ENCODE peak calls at places on chromosomes 11 and 22, in four cellular contexts. S is mucosa of descending colon, F is body of pancreas, Z is foreskin fibroblast. N is an unnamed sample.

GRCh38 chr11:82978422-82979099 is 77.0 kb downstream of the DDIAS start:
- DNase-seq in S (no peak), F (no peak), Z (peak), N (no peak)

GRCh38 chr11:69808708-69809107 is 10.5 kb downstream of the FGF3 start:
- DNase-seq in S (no peak), F (no peak), Z (no peak), N (no peak)

GRCh38 chr22:40414838-40415505 is 44.6 kb downstream of the SGSM3 start:
- DNase-seq in S (peak), F (no peak), Z (no peak), N (no peak)

GRCh38 chr11:88338223-88338661 is 706 bp upstream of the CTSC start:
- DNase-seq in S (peak), F (peak), Z (peak), N (no peak)

GRCh38 chr11:13494051-13494450 is 1.7 kb downstream of the PTH start:
- DNase-seq in S (no peak), F (no peak), Z (no peak), N (no peak)

GRCh38 chr11:13053255-13053917 is 44.3 kb downstream of the RASSF10 start:
- DNase-seq in S (no peak), F (no peak), Z (peak), N (no peak)

GRCh38 chr22:33126881-33127280 is 68.7 kb upstream of the SYN3 start:
- DNase-seq in S (no peak), F (no peak), Z (no peak), N (no peak)

GRCh38 chr11:2267871-2268825 is 2.2 kb downstream of the ASCL2 start:
- DNase-seq in S (peak), F (no peak), Z (no peak), N (no peak)

GRCh38 chr11:77147668-77148321 is 19.7 kb downstream of the MYO7A start:
- DNase-seq in S (peak), F (no peak), Z (no peak), N (peak)

GRCh38 chr11:125141686-125142535 is 22.6 kb upstream of the PKNOX2 start:
- DNase-seq in S (peak), F (peak), Z (peak), N (peak)

GRCh38 chr11:19239039-19239438 is 1.7 kb downstream of the E2F8 start:
- DNase-seq in S (no peak), F (no peak), Z (no peak), N (no peak)

GRCh38 chr22:19775496-19776325 is 15.1 kb downstream of the TBX1 start:
- DNase-seq in S (no peak), F (no peak), Z (no peak), N (no peak)

GRCh38 chr11:92225563-92226308 is 1.1 kb downstream of the FAT3 start:
- DNase-seq in S (no peak), F (no peak), Z (no peak), N (no peak)

GRCh38 chr11:1218788-1219445 is 3.9 kb upstream of the MUC5B start:
- DNase-seq in S (peak), F (no peak), Z (no peak), N (no peak)

GRCh38 chr11:69817265-69818236 is 1.7 kb downstream of the FGF3 start:
- DNase-seq in S (no peak), F (no peak), Z (no peak), N (no peak)

GRCh38 chr11:8674859-8675258 is 7.6 kb downstream of the TRIM66 start:
- DNase-seq in S (no peak), F (no peak), Z (no peak), N (no peak)

GRCh38 chr11:2928605-2929510 is at the start of gene PHLDA2:
- DNase-seq in S (peak), F (peak), Z (peak), N (no peak)

GRCh38 chr11:97740783-97741151 is 1280.0 kb upstream of the CNTN5 start:
- DNase-seq in S (no peak), F (no peak), Z (no peak), N (no peak)

GRCh38 chr22:31253949-31254348 is 38.3 kb downstream of the PIK3IP1 start:
- DNase-seq in S (peak), F (peak), Z (no peak), N (no peak)

GRCh38 chr11:29914203-29914930 is 102.5 kb downstream of the KCNA4 start:
- DNase-seq in S (no peak), F (no peak), Z (no peak), N (no peak)

GRCh38 chr11:114173836-114174235 is 114.3 kb downstream of the ZBTB16 start:
- DNase-seq in S (no peak), F (no peak), Z (no peak), N (no peak)

GRCh38 chr22:27874756-27875155 is 44.3 kb downstream of the PITPNB start:
- DNase-seq in S (no peak), F (no peak), Z (no peak), N (no peak)

GRCh38 chr11:128828350-128828749 is 38.7 kb downstream of the KCNJ1 start:
- DNase-seq in S (no peak), F (no peak), Z (no peak), N (no peak)

GRCh38 chr11:76493040-76493439 is 48.2 kb downstream of the EMSY start:
- DNase-seq in S (no peak), F (no peak), Z (no peak), N (no peak)

GRCh38 chr22:22959147-22959827 is 71.7 kb downstream of the IGLL5 start:
- DNase-seq in S (peak), F (peak), Z (peak), N (no peak)

GRCh38 chr11:2950825-2951224 is 21.6 kb upstream of the PHLDA2 start:
- DNase-seq in S (no peak), F (no peak), Z (no peak), N (no peak)

GRCh38 chr11:112127056-112127455 is 36.8 kb downstream of the IL18 start:
- DNase-seq in S (no peak), F (no peak), Z (no peak), N (no peak)

GRCh38 chr11:45073575-45074225 is 72.7 kb upstream of the PRDM11 start:
- DNase-seq in S (no peak), F (no peak), Z (no peak), N (no peak)

GRCh38 chr11:122494171-122494570 is 161.4 kb upstream of the UBASH3B start:
- DNase-seq in S (no peak), F (no peak), Z (peak), N (no peak)

GRCh38 chr22:37428649-37429586 is 1.6 kb upstream of the ELFN2 start:
- DNase-seq in S (peak), F (peak), Z (no peak), N (peak)

GRCh38 chr11:76077575-76078150 is 128.6 kb downstream of the WNT11 start:
- DNase-seq in S (no peak), F (no peak), Z (no peak), N (no peak)

GRCh38 chr11:45290586-45290985 is 4.4 kb upstream of the SYT13 start:
- DNase-seq in S (no peak), F (no peak), Z (no peak), N (no peak)

GRCh38 chr11:128525411-128526243 is 61.7 kb downstream of the ETS1 start:
- DNase-seq in S (no peak), F (no peak), Z (no peak), N (no peak)

GRCh38 chr22:42614312-42615091 is at the start of gene POLDIP3:
- DNase-seq in S (peak), F (peak), Z (peak), N (peak)
- TF ChIP-seq CTCF in S (peak), F (peak), Z (peak), N (no peak)

DNA sequence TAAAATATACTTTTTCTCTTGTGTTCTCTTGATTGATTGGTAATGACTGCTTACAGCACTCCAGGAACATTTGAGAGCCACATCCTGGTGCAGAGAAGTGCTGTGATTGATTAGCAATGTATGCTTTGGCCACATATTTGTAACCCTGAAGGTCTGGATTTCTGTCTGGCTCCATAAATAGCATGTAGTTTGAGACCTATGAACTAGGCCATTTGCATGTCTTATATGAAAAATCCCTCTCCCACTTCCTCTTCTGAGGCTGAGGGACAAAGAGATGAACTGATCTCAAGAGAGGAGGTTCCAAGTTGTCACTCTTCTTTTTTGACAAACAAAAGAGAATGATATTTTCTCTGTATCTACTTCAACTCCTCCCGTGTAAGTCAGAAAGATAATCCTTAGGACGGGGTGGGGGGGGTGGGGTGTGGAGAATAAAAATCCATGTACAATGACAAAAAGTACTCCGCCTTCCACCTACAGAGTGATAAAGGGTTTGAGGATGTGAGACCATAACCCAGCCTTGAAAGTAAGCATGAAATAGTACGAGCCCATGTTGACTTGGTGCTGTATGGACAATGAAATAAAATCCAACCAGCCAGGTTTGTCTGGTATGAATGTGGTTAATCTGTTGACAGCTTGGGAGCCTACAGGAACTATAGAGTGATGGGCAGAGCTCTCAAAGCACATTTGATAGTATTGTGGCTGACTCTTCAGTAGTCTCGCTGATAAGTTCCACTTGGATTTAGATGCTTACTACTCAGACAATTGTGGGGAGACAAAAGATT is 49.1 kb upstream of the CD44 start:
- DNase-seq in S (no peak), F (no peak), Z (no peak), N (no peak)
- TF ChIP-seq CTCF in S (no peak), F (no peak), Z (no peak), N (no peak)

DNA sequence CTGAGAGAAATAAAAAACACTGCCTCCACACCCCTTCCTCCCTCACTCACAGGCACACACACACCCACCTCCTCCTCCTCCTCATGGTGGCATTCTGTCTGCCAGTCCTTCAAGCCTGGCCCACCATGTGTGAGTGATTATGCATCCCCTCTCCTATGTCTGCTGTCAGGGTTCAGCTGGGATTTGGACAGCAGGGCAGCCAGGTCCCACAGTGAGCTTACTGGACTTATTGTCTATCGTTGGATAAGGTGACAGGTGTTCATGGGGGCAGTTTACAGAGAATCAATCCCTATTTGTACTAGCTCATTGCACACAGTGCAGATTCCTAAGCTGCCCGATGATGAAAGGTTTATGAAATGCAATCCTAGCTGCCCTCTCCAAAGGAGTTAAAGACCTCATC is 4.8 kb upstream of the NTM start:
- DNase-seq in S (no peak), F (no peak), Z (no peak), N (no peak)
- TF ChIP-seq CTCF in S (no peak), F (no peak), Z (no peak), N (no peak)

GRCh38 chr22:26320469-26320868 is 108.6 kb upstream of the ASPHD2 start:
- DNase-seq in S (no peak), F (no peak), Z (no peak), N (no peak)

GRCh38 chr22:26321469-26321913 is 107.6 kb upstream of the ASPHD2 start:
- DNase-seq in S (no peak), F (no peak), Z (peak), N (no peak)

GRCh38 chr22:26322179-26322905 is 106.7 kb upstream of the ASPHD2 start:
- DNase-seq in S (no peak), F (no peak), Z (peak), N (no peak)

GRCh38 chr22:26316732-26317131 is 112.3 kb upstream of the ASPHD2 start:
- DNase-seq in S (no peak), F (no peak), Z (no peak), N (no peak)

DNA sequence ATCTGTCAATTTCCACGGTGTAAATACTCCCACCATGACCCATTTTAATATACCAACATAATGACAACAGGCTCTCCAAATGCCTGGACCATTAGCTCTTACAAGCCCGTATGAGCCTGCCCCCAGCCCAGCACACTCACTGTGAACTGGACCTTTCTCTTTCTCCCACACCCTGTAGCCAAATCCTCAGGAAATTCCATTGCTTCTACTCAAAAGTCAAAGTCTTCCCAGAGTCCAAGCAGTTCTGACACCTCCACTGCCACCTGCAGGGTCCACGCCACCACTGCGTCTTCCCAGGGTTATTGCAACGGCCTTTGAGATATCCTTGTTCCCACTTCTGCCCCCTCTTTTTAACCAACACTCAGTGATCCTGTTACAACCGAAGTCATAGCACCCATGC is 110.1 kb upstream of the ASPHD2 start:
- DNase-seq in S (no peak), F (no peak), Z (peak), N (no peak)
- TF ChIP-seq CTCF in S (no peak), F (no peak), Z (peak), N (no peak)

GRCh38 chr22:48758905-48759875 is 1068.5 kb downstream of the BRD1 start:
- DNase-seq in S (peak), F (no peak), Z (no peak), N (no peak)

GRCh38 chr22:48756146-48757111 is 1071.2 kb downstream of the BRD1 start:
- DNase-seq in S (peak), F (no peak), Z (no peak), N (no peak)

GRCh38 chr22:48755332-48755949 is 1072.2 kb downstream of the BRD1 start:
- DNase-seq in S (peak), F (no peak), Z (no peak), N (no peak)

GRCh38 chr22:48758021-48758561 is 1069.6 kb downstream of the BRD1 start:
- DNase-seq in S (peak), F (no peak), Z (no peak), N (no peak)

GRCh38 chr22:48757581-48757980 is 1070.1 kb downstream of the BRD1 start:
- DNase-seq in S (peak), F (no peak), Z (no peak), N (no peak)
- TF ChIP-seq CTCF in S (no peak), F (no peak), Z (no peak), N (no peak)

DNA sequence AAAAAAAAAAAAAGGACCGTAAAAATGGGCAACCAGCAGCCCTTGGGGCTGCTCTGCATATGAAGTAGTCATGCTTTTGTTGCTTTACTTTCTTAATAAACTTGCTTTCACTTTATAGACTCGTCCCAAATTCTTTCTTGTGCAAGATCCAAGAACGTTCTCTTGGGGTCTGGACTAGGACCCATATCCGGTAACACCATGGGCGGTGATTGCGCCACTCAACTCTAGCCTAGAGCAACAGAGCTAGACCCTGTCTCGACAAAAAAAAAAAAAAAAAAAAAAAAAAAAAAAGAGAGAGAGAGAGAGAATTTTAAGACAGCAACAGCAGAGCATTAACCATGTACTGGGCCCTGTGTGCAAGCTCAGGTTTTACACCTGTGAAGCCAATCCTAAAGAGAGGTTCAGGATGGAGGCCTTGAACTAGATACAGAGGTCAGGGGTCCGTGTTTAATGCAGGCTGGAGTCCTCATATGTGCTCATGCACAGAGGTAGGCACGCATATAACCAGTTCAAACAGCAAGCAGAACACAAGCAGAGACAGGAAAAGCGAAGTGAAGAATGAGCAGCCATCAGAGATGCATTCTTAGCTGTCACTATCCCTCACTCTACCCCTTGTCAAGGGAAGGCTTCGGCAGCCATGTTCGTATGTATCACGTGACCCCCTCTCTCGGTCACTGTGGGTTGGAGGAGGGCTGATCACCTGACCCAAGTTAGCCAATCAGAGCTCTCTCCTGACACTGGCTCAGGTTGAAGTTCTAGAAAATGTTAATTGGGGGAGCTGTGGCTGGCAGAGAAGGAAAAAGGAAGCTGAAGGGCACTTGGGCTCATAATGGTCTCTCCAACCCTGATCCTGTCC is 16.7 kb upstream of the SYT12 start:
- DNase-seq in S (no peak), F (no peak), Z (no peak), N (no peak)
- TF ChIP-seq CTCF in S (no peak), F (no peak), Z (no peak), N (no peak)

DNA sequence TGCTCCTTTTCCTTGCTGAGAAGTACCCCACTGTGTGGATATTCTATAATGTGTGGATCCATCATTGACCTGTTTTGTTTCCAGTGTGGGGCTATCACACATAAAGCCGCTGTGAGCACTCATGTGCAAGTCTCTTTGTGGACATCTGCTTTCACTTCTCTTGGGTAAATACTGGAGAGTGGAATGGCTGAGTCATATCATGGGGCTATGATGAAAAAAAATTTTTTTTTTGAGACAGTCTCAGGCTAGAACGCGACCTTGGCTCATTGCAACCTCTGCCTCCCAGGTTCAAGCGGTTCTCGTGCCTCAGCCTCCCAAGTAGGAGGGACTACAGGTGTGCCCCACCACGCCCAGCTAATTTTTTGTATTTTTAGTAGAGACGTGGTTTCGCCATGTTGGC is 7.7 kb upstream of the FAM118A start:
- DNase-seq in S (no peak), F (no peak), Z (peak), N (no peak)
- TF ChIP-seq CTCF in S (no peak), F (no peak), Z (no peak), N (no peak)

DNA sequence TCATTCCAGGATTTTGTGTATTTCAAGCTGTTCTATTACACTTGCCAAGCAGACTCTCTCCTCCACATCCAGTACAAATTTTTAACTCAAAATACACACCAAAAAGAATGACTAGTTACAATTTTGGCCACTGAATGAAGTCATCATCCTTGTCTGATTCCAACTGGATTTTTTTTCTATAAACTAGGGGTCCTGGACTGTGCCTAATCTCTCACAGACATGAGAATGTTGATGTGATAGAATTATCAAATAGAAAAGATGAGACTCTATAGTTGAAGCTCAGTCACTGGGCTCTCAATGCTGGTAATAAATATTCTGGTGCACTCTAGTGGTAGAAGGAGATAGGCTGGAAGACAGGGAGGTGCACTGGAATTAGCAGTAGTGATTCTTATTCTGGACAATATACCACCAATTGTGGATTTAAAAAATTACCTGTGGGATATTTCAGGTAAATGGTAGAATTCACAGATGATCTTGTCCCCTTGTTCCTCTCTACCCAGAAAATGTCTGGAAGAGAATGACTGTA is 85.7 kb downstream of the FANCF start:
- DNase-seq in S (no peak), F (no peak), Z (no peak), N (no peak)
- TF ChIP-seq CTCF in S (no peak), F (peak), Z (peak), N (no peak)

N was measured in activated B cell treated with CpG ODN at 0.5 μM for 24 hours.